ENCODE peak calls at places on chromosome 1, in eight cellular contexts. One of them, this sample, is unnamed.
A peak's percentile ranks its signal among the peaks of the same experiment; 100 is the strongest.

GRCh38 chr1:227621211-227621610 is 57.9 kb downstream of the ZNF678 start:
- DNase-seq in uterus: no peak
- DNase-seq in cardiac muscle cell: no peak
- DNase-seq in RWPE1: no peak
- DNase-seq in mesendoderm: no peak
- DNase-seq in left ventricle myocardium inferior: no peak
- DNase-seq in CD4-positive, CD25-positive, alpha-beta regulatory T cell: no peak
- DNase-seq in heart left ventricle: no peak
- DNase-seq in this sample: no peak

GRCh38 chr1:85569122-85569521 is 11.4 kb upstream of the CCN1 start:
- DNase-seq in uterus: no peak
- DNase-seq in cardiac muscle cell: peak; percentile 78
- DNase-seq in RWPE1: no peak
- DNase-seq in mesendoderm: no peak
- DNase-seq in left ventricle myocardium inferior: no peak
- DNase-seq in CD4-positive, CD25-positive, alpha-beta regulatory T cell: no peak
- DNase-seq in heart left ventricle: no peak
- DNase-seq in this sample: no peak

GRCh38 chr1:89757532-89757931 is 63.3 kb upstream of the LRRC8D start:
- DNase-seq in uterus: no peak
- DNase-seq in cardiac muscle cell: peak; percentile 72
- DNase-seq in RWPE1: no peak
- DNase-seq in mesendoderm: no peak
- DNase-seq in left ventricle myocardium inferior: peak; percentile 41
- DNase-seq in CD4-positive, CD25-positive, alpha-beta regulatory T cell: peak; percentile 85
- DNase-seq in heart left ventricle: peak; percentile 62
- DNase-seq in this sample: no peak

GRCh38 chr1:22376976-22377375 is 74.7 kb upstream of the ZBTB40 start:
- DNase-seq in uterus: no peak
- DNase-seq in cardiac muscle cell: no peak
- DNase-seq in RWPE1: peak; percentile 35
- DNase-seq in mesendoderm: no peak
- DNase-seq in left ventricle myocardium inferior: no peak
- DNase-seq in CD4-positive, CD25-positive, alpha-beta regulatory T cell: no peak
- DNase-seq in heart left ventricle: no peak
- DNase-seq in this sample: no peak

GRCh38 chr1:109040627-109041613 is 982 bp downstream of the WDR47 start:
- DNase-seq in uterus: peak; percentile 20
- DNase-seq in cardiac muscle cell: peak; percentile 15
- DNase-seq in RWPE1: peak; percentile 8
- DNase-seq in mesendoderm: peak; percentile 16
- DNase-seq in left ventricle myocardium inferior: peak; percentile 28
- DNase-seq in CD4-positive, CD25-positive, alpha-beta regulatory T cell: peak; percentile 44
- DNase-seq in heart left ventricle: peak; percentile 31
- DNase-seq in this sample: peak; percentile 46

GRCh38 chr1:60916926-60917325 is 165.4 kb upstream of the NFIA start:
- DNase-seq in uterus: no peak
- DNase-seq in cardiac muscle cell: no peak
- DNase-seq in RWPE1: no peak
- DNase-seq in mesendoderm: no peak
- DNase-seq in left ventricle myocardium inferior: no peak
- DNase-seq in CD4-positive, CD25-positive, alpha-beta regulatory T cell: no peak
- DNase-seq in heart left ventricle: no peak
- DNase-seq in this sample: no peak

GRCh38 chr1:220441211-220441610 is 86.7 kb upstream of the MARK1 start:
- DNase-seq in uterus: no peak
- DNase-seq in cardiac muscle cell: no peak
- DNase-seq in RWPE1: peak; percentile 20
- DNase-seq in mesendoderm: no peak
- DNase-seq in left ventricle myocardium inferior: no peak
- DNase-seq in CD4-positive, CD25-positive, alpha-beta regulatory T cell: no peak
- DNase-seq in heart left ventricle: no peak
- DNase-seq in this sample: no peak

GRCh38 chr1:34113362-34113761 is 51.7 kb downstream of the CSMD2 start:
- DNase-seq in uterus: no peak
- DNase-seq in cardiac muscle cell: no peak
- DNase-seq in RWPE1: no peak
- DNase-seq in mesendoderm: peak; percentile 82
- DNase-seq in left ventricle myocardium inferior: no peak
- DNase-seq in CD4-positive, CD25-positive, alpha-beta regulatory T cell: no peak
- DNase-seq in heart left ventricle: peak; percentile 28
- DNase-seq in this sample: peak; percentile 5

GRCh38 chr1:151945725-151946365 is 36.5 kb upstream of the THEM4 start:
- DNase-seq in uterus: peak; percentile 79
- DNase-seq in cardiac muscle cell: peak; percentile 97
- DNase-seq in RWPE1: peak; percentile 94
- DNase-seq in mesendoderm: peak; percentile 98
- DNase-seq in left ventricle myocardium inferior: peak; percentile 82
- DNase-seq in CD4-positive, CD25-positive, alpha-beta regulatory T cell: peak; percentile 92
- DNase-seq in heart left ventricle: peak; percentile 94
- DNase-seq in this sample: peak; percentile 4

GRCh38 chr1:47569681-47570470 is 132.0 kb downstream of the FOXD2 start:
- DNase-seq in uterus: no peak
- DNase-seq in cardiac muscle cell: peak; percentile 89
- DNase-seq in RWPE1: peak; percentile 97
- DNase-seq in mesendoderm: peak; percentile 94
- DNase-seq in left ventricle myocardium inferior: no peak
- DNase-seq in CD4-positive, CD25-positive, alpha-beta regulatory T cell: no peak
- DNase-seq in heart left ventricle: no peak
- DNase-seq in this sample: no peak

GRCh38 chr1:219587817-219588561 is 24.9 kb downstream of the ZC3H11B start:
- DNase-seq in uterus: no peak
- DNase-seq in cardiac muscle cell: peak; percentile 57
- DNase-seq in RWPE1: no peak
- DNase-seq in mesendoderm: no peak
- DNase-seq in left ventricle myocardium inferior: no peak
- DNase-seq in CD4-positive, CD25-positive, alpha-beta regulatory T cell: no peak
- DNase-seq in heart left ventricle: no peak
- DNase-seq in this sample: no peak

GRCh38 chr1:78006491-78006890 is 1.8 kb downstream of the DNAJB4 start:
- DNase-seq in uterus: no peak
- DNase-seq in cardiac muscle cell: no peak
- DNase-seq in RWPE1: no peak
- DNase-seq in mesendoderm: no peak
- DNase-seq in left ventricle myocardium inferior: no peak
- DNase-seq in CD4-positive, CD25-positive, alpha-beta regulatory T cell: no peak
- DNase-seq in heart left ventricle: no peak
- DNase-seq in this sample: no peak

GRCh38 chr1:244496186-244496585 is 35.1 kb downstream of the CATSPERE start:
- DNase-seq in uterus: no peak
- DNase-seq in cardiac muscle cell: no peak
- DNase-seq in RWPE1: peak; percentile 60
- DNase-seq in mesendoderm: peak; percentile 91
- DNase-seq in left ventricle myocardium inferior: no peak
- DNase-seq in CD4-positive, CD25-positive, alpha-beta regulatory T cell: no peak
- DNase-seq in heart left ventricle: no peak
- DNase-seq in this sample: no peak

GRCh38 chr1:94020764-94021579 is 100.0 kb downstream of the ABCA4 start:
- DNase-seq in uterus: no peak
- DNase-seq in cardiac muscle cell: peak; percentile 98
- DNase-seq in RWPE1: no peak
- DNase-seq in mesendoderm: peak; percentile 43
- DNase-seq in left ventricle myocardium inferior: no peak
- DNase-seq in CD4-positive, CD25-positive, alpha-beta regulatory T cell: no peak
- DNase-seq in heart left ventricle: no peak
- DNase-seq in this sample: no peak

GRCh38 chr1:208449951-208450350 is 205.8 kb upstream of the PLXNA2 start:
- DNase-seq in uterus: no peak
- DNase-seq in cardiac muscle cell: no peak
- DNase-seq in RWPE1: no peak
- DNase-seq in mesendoderm: no peak
- DNase-seq in left ventricle myocardium inferior: no peak
- DNase-seq in CD4-positive, CD25-positive, alpha-beta regulatory T cell: no peak
- DNase-seq in heart left ventricle: no peak
- DNase-seq in this sample: no peak

GRCh38 chr1:116353155-116353554 is 19.9 kb upstream of the ATP1A1 start:
- DNase-seq in uterus: no peak
- DNase-seq in cardiac muscle cell: no peak
- DNase-seq in RWPE1: no peak
- DNase-seq in mesendoderm: no peak
- DNase-seq in left ventricle myocardium inferior: no peak
- DNase-seq in CD4-positive, CD25-positive, alpha-beta regulatory T cell: no peak
- DNase-seq in heart left ventricle: no peak
- DNase-seq in this sample: no peak

GRCh38 chr1:95076034-95076433 is 3.3 kb upstream of the ALG14 start:
- DNase-seq in uterus: no peak
- DNase-seq in cardiac muscle cell: no peak
- DNase-seq in RWPE1: no peak
- DNase-seq in mesendoderm: no peak
- DNase-seq in left ventricle myocardium inferior: no peak
- DNase-seq in CD4-positive, CD25-positive, alpha-beta regulatory T cell: no peak
- DNase-seq in heart left ventricle: no peak
- DNase-seq in this sample: no peak

GRCh38 chr1:112878321-112878720 is 77.7 kb downstream of the SLC16A1 start:
- DNase-seq in uterus: no peak
- DNase-seq in cardiac muscle cell: no peak
- DNase-seq in RWPE1: no peak
- DNase-seq in mesendoderm: peak; percentile 65
- DNase-seq in left ventricle myocardium inferior: no peak
- DNase-seq in CD4-positive, CD25-positive, alpha-beta regulatory T cell: no peak
- DNase-seq in heart left ventricle: no peak
- DNase-seq in this sample: no peak

GRCh38 chr1:91611498-91611917 is 110.9 kb downstream of the CDC7 start:
- DNase-seq in uterus: no peak
- DNase-seq in cardiac muscle cell: no peak
- DNase-seq in RWPE1: peak; percentile 52
- DNase-seq in mesendoderm: peak; percentile 94
- DNase-seq in left ventricle myocardium inferior: no peak
- DNase-seq in CD4-positive, CD25-positive, alpha-beta regulatory T cell: no peak
- DNase-seq in heart left ventricle: no peak
- DNase-seq in this sample: no peak

GRCh38 chr1:20442920-20443625 is 42.9 kb downstream of the CAMK2N1 start:
- DNase-seq in uterus: no peak
- DNase-seq in cardiac muscle cell: no peak
- DNase-seq in RWPE1: no peak
- DNase-seq in mesendoderm: no peak
- DNase-seq in left ventricle myocardium inferior: no peak
- DNase-seq in CD4-positive, CD25-positive, alpha-beta regulatory T cell: no peak
- DNase-seq in heart left ventricle: no peak
- DNase-seq in this sample: no peak

GRCh38 chr1:113035086-113035485 is 37.9 kb upstream of the LRIG2 start:
- DNase-seq in uterus: no peak
- DNase-seq in cardiac muscle cell: no peak
- DNase-seq in RWPE1: peak; percentile 89
- DNase-seq in mesendoderm: no peak
- DNase-seq in left ventricle myocardium inferior: no peak
- DNase-seq in CD4-positive, CD25-positive, alpha-beta regulatory T cell: no peak
- DNase-seq in heart left ventricle: no peak
- DNase-seq in this sample: no peak

GRCh38 chr1:72635719-72636118 is 353.4 kb upstream of the NEGR1 start:
- DNase-seq in uterus: no peak
- DNase-seq in cardiac muscle cell: peak; percentile 64
- DNase-seq in RWPE1: no peak
- DNase-seq in mesendoderm: no peak
- DNase-seq in left ventricle myocardium inferior: no peak
- DNase-seq in CD4-positive, CD25-positive, alpha-beta regulatory T cell: no peak
- DNase-seq in heart left ventricle: no peak
- DNase-seq in this sample: no peak

GRCh38 chr1:8349961-8350360 is 32.0 kb downstream of the SLC45A1 start:
- DNase-seq in uterus: peak; percentile 75
- DNase-seq in cardiac muscle cell: peak; percentile 84
- DNase-seq in RWPE1: no peak
- DNase-seq in mesendoderm: no peak
- DNase-seq in left ventricle myocardium inferior: peak; percentile 66
- DNase-seq in CD4-positive, CD25-positive, alpha-beta regulatory T cell: no peak
- DNase-seq in heart left ventricle: peak; percentile 67
- DNase-seq in this sample: no peak

GRCh38 chr1:153527023-153527724 is 8.6 kb downstream of the S100A6 start:
- DNase-seq in uterus: no peak
- DNase-seq in cardiac muscle cell: no peak
- DNase-seq in RWPE1: peak; percentile 88
- DNase-seq in mesendoderm: peak; percentile 80
- DNase-seq in left ventricle myocardium inferior: no peak
- DNase-seq in CD4-positive, CD25-positive, alpha-beta regulatory T cell: no peak
- DNase-seq in heart left ventricle: peak; percentile 5
- DNase-seq in this sample: no peak

GRCh38 chr1:16181887-16182719 is 26.2 kb upstream of the EPHA2 start:
- DNase-seq in uterus: peak; percentile 91
- DNase-seq in cardiac muscle cell: peak; percentile 95
- DNase-seq in RWPE1: peak; percentile 78
- DNase-seq in mesendoderm: peak; percentile 96
- DNase-seq in left ventricle myocardium inferior: peak; percentile 84
- DNase-seq in CD4-positive, CD25-positive, alpha-beta regulatory T cell: no peak
- DNase-seq in heart left ventricle: peak; percentile 91
- DNase-seq in this sample: no peak

GRCh38 chr1:27234054-27234882 is at the start of gene WDTC1:
- DNase-seq in uterus: peak; percentile 98
- DNase-seq in cardiac muscle cell: peak; percentile 99
- DNase-seq in RWPE1: peak; percentile 96
- DNase-seq in mesendoderm: peak; percentile 97
- DNase-seq in left ventricle myocardium inferior: peak; percentile 99
- DNase-seq in CD4-positive, CD25-positive, alpha-beta regulatory T cell: peak; percentile 99
- DNase-seq in heart left ventricle: peak; percentile 99
- DNase-seq in this sample: peak; percentile 97
- H3K27ac ChIP-seq in uterus: peak within 1 kb of the TSS; percentile 85
- H3K27ac ChIP-seq in cardiac muscle cell: peak within 1 kb of the TSS; percentile 52
- H3K27ac ChIP-seq in RWPE1: peak within 1 kb of the TSS; percentile 75
- H3K27ac ChIP-seq in mesendoderm: peak within 1 kb of the TSS; percentile 7
- H3K27ac ChIP-seq in left ventricle myocardium inferior: peak within 1 kb of the TSS; percentile 91
- H3K27ac ChIP-seq in CD4-positive, CD25-positive, alpha-beta regulatory T cell: peak within 1 kb of the TSS; percentile 77
- H3K27ac ChIP-seq in heart left ventricle: peak within 1 kb of the TSS; percentile 65
- H3K27ac ChIP-seq in this sample: peak within 1 kb of the TSS; percentile 69

GRCh38 chr1:204466416-204467405 is 27.9 kb downstream of the PIK3C2B start:
- DNase-seq in uterus: no peak
- DNase-seq in cardiac muscle cell: no peak
- DNase-seq in RWPE1: no peak
- DNase-seq in mesendoderm: no peak
- DNase-seq in left ventricle myocardium inferior: peak; percentile 44
- DNase-seq in CD4-positive, CD25-positive, alpha-beta regulatory T cell: no peak
- DNase-seq in heart left ventricle: peak; percentile 72
- DNase-seq in this sample: peak; percentile 82
- H3K27ac ChIP-seq in uterus: peak overlapping the region; percentile 22
- H3K27ac ChIP-seq in cardiac muscle cell: peak overlapping the region; percentile 89
- H3K27ac ChIP-seq in RWPE1: peak overlapping the region; percentile 6
- H3K27ac ChIP-seq in mesendoderm: no peak overlapping the region
- H3K27ac ChIP-seq in left ventricle myocardium inferior: peak overlapping the region; percentile 97
- H3K27ac ChIP-seq in CD4-positive, CD25-positive, alpha-beta regulatory T cell: no peak overlapping the region
- H3K27ac ChIP-seq in heart left ventricle: peak overlapping the region; percentile 97
- H3K27ac ChIP-seq in this sample: peak overlapping the region; percentile 100

DNA sequence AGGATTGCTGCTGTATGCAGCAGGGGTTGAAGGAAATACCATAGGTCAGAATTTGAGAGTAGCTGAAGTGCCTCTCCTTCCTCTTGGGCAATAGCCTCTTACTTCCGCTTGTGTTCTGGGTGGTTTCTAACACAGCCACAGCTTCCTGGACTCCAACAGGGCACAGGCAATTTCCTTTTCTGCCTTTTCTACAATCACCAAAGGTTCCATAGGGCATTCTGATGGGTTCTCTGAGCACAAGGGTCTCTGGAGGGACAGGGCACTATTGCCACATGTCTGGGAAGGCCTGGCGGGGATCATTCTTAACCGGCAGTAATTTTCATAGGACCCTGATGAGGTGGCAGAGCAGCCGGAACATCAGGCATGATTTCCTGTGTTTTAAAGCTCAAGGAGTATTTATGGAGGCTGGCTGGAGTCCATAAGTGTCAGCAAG is 5.5 kb upstream of the AGTRAP start:
- DNase-seq in uterus: no peak
- DNase-seq in cardiac muscle cell: peak; percentile 76
- DNase-seq in RWPE1: no peak
- DNase-seq in mesendoderm: no peak
- DNase-seq in left ventricle myocardium inferior: no peak
- DNase-seq in CD4-positive, CD25-positive, alpha-beta regulatory T cell: peak; percentile 85
- DNase-seq in heart left ventricle: no peak
- DNase-seq in this sample: peak; percentile 13
- H3K27ac ChIP-seq in uterus: peak overlapping the region; percentile 67
- H3K27ac ChIP-seq in cardiac muscle cell: no peak overlapping the region
- H3K27ac ChIP-seq in RWPE1: peak overlapping the region; percentile 82
- H3K27ac ChIP-seq in mesendoderm: no peak overlapping the region
- H3K27ac ChIP-seq in left ventricle myocardium inferior: peak overlapping the region; percentile 85
- H3K27ac ChIP-seq in CD4-positive, CD25-positive, alpha-beta regulatory T cell: peak overlapping the region; percentile 64
- H3K27ac ChIP-seq in heart left ventricle: peak overlapping the region; percentile 82
- H3K27ac ChIP-seq in this sample: peak overlapping the region; percentile 99

GRCh38 chr1:18481921-18482701 is 1.4 kb downstream of the KLHDC7A start:
- DNase-seq in uterus: no peak
- DNase-seq in cardiac muscle cell: no peak
- DNase-seq in RWPE1: no peak
- DNase-seq in mesendoderm: no peak
- DNase-seq in left ventricle myocardium inferior: no peak
- DNase-seq in CD4-positive, CD25-positive, alpha-beta regulatory T cell: no peak
- DNase-seq in heart left ventricle: no peak
- DNase-seq in this sample: no peak
- H3K27ac ChIP-seq in uterus: no peak overlapping the region
- H3K27ac ChIP-seq in cardiac muscle cell: no peak overlapping the region
- H3K27ac ChIP-seq in RWPE1: no peak overlapping the region
- H3K27ac ChIP-seq in mesendoderm: no peak overlapping the region
- H3K27ac ChIP-seq in left ventricle myocardium inferior: no peak overlapping the region
- H3K27ac ChIP-seq in CD4-positive, CD25-positive, alpha-beta regulatory T cell: no peak overlapping the region
- H3K27ac ChIP-seq in heart left ventricle: no peak overlapping the region
- H3K27ac ChIP-seq in this sample: no peak overlapping the region